ENCODE peak calls at places on chromosomes 11 and 22, in nine cellular contexts. One of them, this sample, is unnamed.

GRCh38 chr11:117822031-117822521 is 2.5 kb downstream of the FXYD2 start:
- DNase-seq in GM23338: peak
- DNase-seq in hepatocyte: peak
- DNase-seq in HCT116: no peak
- DNase-seq in SK-N-SH: peak
- DNase-seq in PC-3: peak
- DNase-seq in GM23248: peak
- DNase-seq in MM.1S: peak
- DNase-seq in neural progenitor cell: peak
- DNase-seq in this sample: peak

GRCh38 chr11:128180446-128181089 is 406.8 kb downstream of the ETS1 start:
- DNase-seq in GM23338: no peak
- DNase-seq in hepatocyte: no peak
- DNase-seq in HCT116: no peak
- DNase-seq in SK-N-SH: no peak
- DNase-seq in PC-3: peak
- DNase-seq in GM23248: peak
- DNase-seq in MM.1S: no peak
- DNase-seq in neural progenitor cell: no peak
- DNase-seq in this sample: no peak

GRCh38 chr11:34316347-34317037 is 41.3 kb downstream of the ABTB2 start:
- DNase-seq in GM23338: no peak
- DNase-seq in hepatocyte: no peak
- DNase-seq in HCT116: no peak
- DNase-seq in SK-N-SH: no peak
- DNase-seq in PC-3: no peak
- DNase-seq in GM23248: peak
- DNase-seq in MM.1S: no peak
- DNase-seq in neural progenitor cell: no peak
- DNase-seq in this sample: no peak

GRCh38 chr11:47923667-47924066 is 56.7 kb upstream of the PTPRJ start:
- DNase-seq in GM23338: no peak
- DNase-seq in hepatocyte: no peak
- DNase-seq in HCT116: no peak
- DNase-seq in SK-N-SH: no peak
- DNase-seq in PC-3: no peak
- DNase-seq in GM23248: peak
- DNase-seq in MM.1S: no peak
- DNase-seq in neural progenitor cell: no peak
- DNase-seq in this sample: no peak

GRCh38 chr11:100857236-100858005 is 170.3 kb downstream of the ARHGAP42 start:
- DNase-seq in GM23338: peak
- DNase-seq in hepatocyte: no peak
- DNase-seq in HCT116: no peak
- DNase-seq in SK-N-SH: no peak
- DNase-seq in PC-3: no peak
- DNase-seq in GM23248: no peak
- DNase-seq in MM.1S: no peak
- DNase-seq in neural progenitor cell: peak
- DNase-seq in this sample: no peak

GRCh38 chr11:19508166-19508565 is 204.5 kb upstream of the NAV2 start:
- DNase-seq in GM23338: no peak
- DNase-seq in hepatocyte: peak
- DNase-seq in HCT116: no peak
- DNase-seq in SK-N-SH: no peak
- DNase-seq in PC-3: peak
- DNase-seq in GM23248: peak
- DNase-seq in MM.1S: no peak
- DNase-seq in neural progenitor cell: no peak
- DNase-seq in this sample: no peak

GRCh38 chr11:18713646-18714442 is 12.1 kb downstream of the IGSF22 start:
- DNase-seq in GM23338: no peak
- DNase-seq in hepatocyte: no peak
- DNase-seq in HCT116: no peak
- DNase-seq in SK-N-SH: no peak
- DNase-seq in PC-3: no peak
- DNase-seq in GM23248: no peak
- DNase-seq in MM.1S: no peak
- DNase-seq in neural progenitor cell: no peak
- DNase-seq in this sample: no peak

GRCh38 chr11:32448232-32448631 is 12.9 kb upstream of the WT1 start:
- DNase-seq in GM23338: peak
- DNase-seq in hepatocyte: no peak
- DNase-seq in HCT116: peak
- DNase-seq in SK-N-SH: no peak
- DNase-seq in PC-3: peak
- DNase-seq in GM23248: no peak
- DNase-seq in MM.1S: no peak
- DNase-seq in neural progenitor cell: peak
- DNase-seq in this sample: peak

GRCh38 chr11:108216988-108217387 is 5.5 kb downstream of the NPAT start:
- DNase-seq in GM23338: no peak
- DNase-seq in hepatocyte: no peak
- DNase-seq in HCT116: no peak
- DNase-seq in SK-N-SH: no peak
- DNase-seq in PC-3: no peak
- DNase-seq in GM23248: no peak
- DNase-seq in MM.1S: no peak
- DNase-seq in neural progenitor cell: no peak
- DNase-seq in this sample: no peak

GRCh38 chr11:69979632-69980031 is 98.5 kb upstream of the ANO1 start:
- DNase-seq in GM23338: no peak
- DNase-seq in hepatocyte: no peak
- DNase-seq in HCT116: no peak
- DNase-seq in SK-N-SH: no peak
- DNase-seq in PC-3: no peak
- DNase-seq in GM23248: no peak
- DNase-seq in MM.1S: no peak
- DNase-seq in neural progenitor cell: no peak
- DNase-seq in this sample: no peak
- TF ChIP-seq EZH2phosphoT487 in GM23338: no peak
- TF ChIP-seq EZH2phosphoT487 in hepatocyte: no peak
- TF ChIP-seq EZH2phosphoT487 in HCT116: no peak
- TF ChIP-seq EZH2phosphoT487 in SK-N-SH: no peak
- TF ChIP-seq EZH2phosphoT487 in PC-3: no peak
- TF ChIP-seq EZH2phosphoT487 in GM23248: no peak
- TF ChIP-seq EZH2phosphoT487 in MM.1S: no peak
- TF ChIP-seq EZH2phosphoT487 in neural progenitor cell: no peak
- TF ChIP-seq EZH2phosphoT487 in this sample: no peak

GRCh38 chr11:11898648-11899047 is 56.9 kb downstream of the USP47 start:
- DNase-seq in GM23338: no peak
- DNase-seq in hepatocyte: no peak
- DNase-seq in HCT116: no peak
- DNase-seq in SK-N-SH: no peak
- DNase-seq in PC-3: peak
- DNase-seq in GM23248: no peak
- DNase-seq in MM.1S: no peak
- DNase-seq in neural progenitor cell: no peak
- DNase-seq in this sample: no peak
- TF ChIP-seq EZH2phosphoT487 in GM23338: no peak
- TF ChIP-seq EZH2phosphoT487 in hepatocyte: no peak
- TF ChIP-seq EZH2phosphoT487 in HCT116: no peak
- TF ChIP-seq EZH2phosphoT487 in SK-N-SH: no peak
- TF ChIP-seq EZH2phosphoT487 in PC-3: no peak
- TF ChIP-seq EZH2phosphoT487 in GM23248: no peak
- TF ChIP-seq EZH2phosphoT487 in MM.1S: no peak
- TF ChIP-seq EZH2phosphoT487 in neural progenitor cell: no peak
- TF ChIP-seq EZH2phosphoT487 in this sample: no peak

GRCh38 chr22:47369431-47370015 is 607.1 kb downstream of the TBC1D22A start:
- DNase-seq in GM23338: no peak
- DNase-seq in hepatocyte: no peak
- DNase-seq in HCT116: no peak
- DNase-seq in SK-N-SH: no peak
- DNase-seq in PC-3: no peak
- DNase-seq in GM23248: no peak
- DNase-seq in MM.1S: no peak
- DNase-seq in neural progenitor cell: no peak
- DNase-seq in this sample: no peak
- TF ChIP-seq EZH2phosphoT487 in GM23338: no peak
- TF ChIP-seq EZH2phosphoT487 in hepatocyte: no peak
- TF ChIP-seq EZH2phosphoT487 in HCT116: no peak
- TF ChIP-seq EZH2phosphoT487 in SK-N-SH: no peak
- TF ChIP-seq EZH2phosphoT487 in PC-3: no peak
- TF ChIP-seq EZH2phosphoT487 in GM23248: no peak
- TF ChIP-seq EZH2phosphoT487 in MM.1S: no peak
- TF ChIP-seq EZH2phosphoT487 in neural progenitor cell: no peak
- TF ChIP-seq EZH2phosphoT487 in this sample: no peak

GRCh38 chr11:1639102-1639620 is 9.6 kb downstream of the KRTAP5-5 start:
- DNase-seq in GM23338: no peak
- DNase-seq in hepatocyte: no peak
- DNase-seq in HCT116: no peak
- DNase-seq in SK-N-SH: peak
- DNase-seq in PC-3: no peak
- DNase-seq in GM23248: no peak
- DNase-seq in MM.1S: no peak
- DNase-seq in neural progenitor cell: no peak
- DNase-seq in this sample: no peak
- TF ChIP-seq EZH2phosphoT487 in GM23338: no peak
- TF ChIP-seq EZH2phosphoT487 in hepatocyte: no peak
- TF ChIP-seq EZH2phosphoT487 in HCT116: no peak
- TF ChIP-seq EZH2phosphoT487 in SK-N-SH: no peak
- TF ChIP-seq EZH2phosphoT487 in PC-3: no peak
- TF ChIP-seq EZH2phosphoT487 in GM23248: no peak
- TF ChIP-seq EZH2phosphoT487 in MM.1S: no peak
- TF ChIP-seq EZH2phosphoT487 in neural progenitor cell: no peak
- TF ChIP-seq EZH2phosphoT487 in this sample: no peak

GRCh38 chr11:105100206-105100605 is 39.4 kb downstream of the CARD18 start:
- DNase-seq in GM23338: no peak
- DNase-seq in hepatocyte: no peak
- DNase-seq in HCT116: no peak
- DNase-seq in SK-N-SH: no peak
- DNase-seq in PC-3: peak
- DNase-seq in GM23248: no peak
- DNase-seq in MM.1S: no peak
- DNase-seq in neural progenitor cell: no peak
- DNase-seq in this sample: no peak
- TF ChIP-seq EZH2phosphoT487 in GM23338: no peak
- TF ChIP-seq EZH2phosphoT487 in hepatocyte: no peak
- TF ChIP-seq EZH2phosphoT487 in HCT116: no peak
- TF ChIP-seq EZH2phosphoT487 in SK-N-SH: no peak
- TF ChIP-seq EZH2phosphoT487 in PC-3: no peak
- TF ChIP-seq EZH2phosphoT487 in GM23248: no peak
- TF ChIP-seq EZH2phosphoT487 in MM.1S: no peak
- TF ChIP-seq EZH2phosphoT487 in neural progenitor cell: no peak
- TF ChIP-seq EZH2phosphoT487 in this sample: no peak

This sample was measured in OCI-LY7.